ENCODE peak calls at places on chromosomes 6 and 20, in four cellular contexts. D is cardiac muscle cell, E is osteoblast, S is kidney. R is an unnamed sample. For H3K4me1, the result is how much of the 10 kb centered on the place peaks cover.

GRCh38 chr20:45972500-45973183 is 639 bp upstream of the ZNF335 start:
- DNase-seq in S (peak), D (no peak), E (no peak), R (no peak)

GRCh38 chr20:41182296-41183212 is 45.2 kb downstream of the PLCG1 start:
- DNase-seq in E (no peak), D (no peak), S (no peak), R (no peak)

GRCh38 chr6:7106752-7107577 is 796 bp upstream of the RREB1 start:
- DNase-seq in D (no peak), S (peak), E (peak), R (peak)

GRCh38 chr20:3659492-3660261 is 3.5 kb downstream of the GFRA4 start:
- DNase-seq in E (peak), D (no peak), S (peak), R (no peak)

GRCh38 chr20:13034115-13034514 is 25.3 kb downstream of the SPTLC3 start:
- DNase-seq in E (no peak), S (no peak), D (no peak), R (no peak)

GRCh38 chr20:48930035-48930434 is 8.5 kb downstream of the ARFGEF2 start:
- DNase-seq in E (no peak), S (no peak), D (no peak), R (no peak)

GRCh38 chr6:122180132-122180531 is 219.3 kb upstream of the HSF2 start:
- DNase-seq in D (no peak), S (no peak), E (no peak), R (no peak)

GRCh38 chr20:36116813-36117441 is 37.6 kb upstream of the EPB41L1 start:
- DNase-seq in E (peak), S (no peak), D (no peak), R (no peak)

GRCh38 chr6:152263582-152263981 is 373.6 kb downstream of the SYNE1 start:
- DNase-seq in S (no peak), E (no peak), D (no peak), R (no peak)

GRCh38 chr6:125789576-125790402 is 971 bp upstream of the NCOA7 start:
- DNase-seq in D (peak), E (peak), S (peak), R (no peak)

GRCh38 chr6:16058188-16058780 is 70.6 kb upstream of the MYLIP start:
- DNase-seq in E (no peak), D (peak), S (no peak), R (no peak)

GRCh38 chr20:44961868-44962267 is 1.7 kb upstream of the TOMM34 start:
- DNase-seq in E (peak), S (no peak), D (no peak), R (no peak)

GRCh38 chr20:44958276-44958675 is 1.9 kb downstream of the TOMM34 start:
- DNase-seq in D (no peak), S (no peak), E (no peak), R (no peak)

GRCh38 chr20:44959896-44960852 is at the start of gene TOMM34:
- DNase-seq in E (peak), S (peak), D (peak), R (peak)

GRCh38 chr20:44961024-44961866 is 1.0 kb upstream of the TOMM34 start:
- DNase-seq in D (no peak), E (peak), S (no peak), R (no peak)

DNA sequence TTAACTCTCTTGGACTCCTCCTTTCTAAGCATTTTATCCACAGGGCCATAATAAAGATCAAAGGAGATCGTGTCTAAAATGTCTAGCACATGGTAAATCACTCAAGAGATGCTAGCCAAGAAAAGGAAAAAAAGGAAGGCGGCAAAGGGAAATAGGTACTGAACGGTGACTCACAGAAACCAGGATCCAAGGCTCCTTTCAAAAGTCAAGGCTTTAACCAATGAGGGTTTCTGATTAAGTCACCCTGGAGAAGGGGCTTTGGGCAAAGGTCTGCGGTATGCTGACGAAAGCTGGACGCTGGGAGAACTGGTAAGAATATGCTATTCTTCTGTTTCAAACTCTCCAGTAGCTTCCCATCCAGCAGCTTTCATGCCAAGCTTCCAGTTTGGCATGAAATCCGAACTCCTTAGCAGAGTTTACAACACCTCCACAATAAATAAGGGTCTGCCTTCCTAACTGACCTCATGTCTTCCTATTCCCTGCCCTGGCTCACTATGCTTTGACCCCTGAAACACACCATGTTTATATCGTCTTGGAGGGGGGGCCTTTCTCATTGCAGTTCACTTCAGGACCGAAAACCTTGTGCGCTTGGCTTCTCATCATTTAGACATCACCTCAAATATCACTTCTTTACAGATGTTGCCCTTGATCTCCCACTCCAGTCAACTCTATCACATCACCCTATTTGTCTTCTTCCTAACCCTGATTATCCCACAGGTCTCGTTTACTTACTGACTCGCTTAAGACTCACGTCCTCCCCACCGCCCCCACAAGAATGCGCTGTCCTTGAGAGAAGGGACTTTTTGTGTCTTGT is 908 bp downstream of the TOMM34 start:
- DNase-seq in S (no peak), E (peak), D (peak), R (no peak)
- H3K4me1 ChIP-seq in S (under half), E (under half), D (under half), R (under half)

DNA sequence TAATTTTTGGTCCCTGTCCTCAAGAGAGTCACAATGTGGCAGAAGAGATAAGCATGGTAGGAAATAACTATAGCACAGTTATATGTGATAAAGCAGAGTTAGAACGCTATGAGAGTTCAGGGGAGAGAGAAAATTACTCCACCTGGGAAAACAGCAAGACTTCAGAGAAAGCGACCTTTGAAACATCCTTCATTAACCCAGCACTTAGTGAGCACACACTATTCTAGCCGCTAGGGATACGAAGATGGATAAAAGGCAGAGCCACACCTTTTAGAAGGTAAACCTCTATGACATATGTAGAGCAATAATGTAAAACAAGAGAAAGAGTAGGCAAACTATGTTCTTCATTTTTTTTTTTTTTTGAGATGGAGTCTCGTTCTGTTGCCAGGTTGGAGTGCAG is 264.3 kb downstream of the PTPRK start:
- DNase-seq in S (no peak), D (no peak), E (no peak), R (no peak)
- H3K4me1 ChIP-seq in S (under half), D (under half), E (under half), R (under half)

DNA sequence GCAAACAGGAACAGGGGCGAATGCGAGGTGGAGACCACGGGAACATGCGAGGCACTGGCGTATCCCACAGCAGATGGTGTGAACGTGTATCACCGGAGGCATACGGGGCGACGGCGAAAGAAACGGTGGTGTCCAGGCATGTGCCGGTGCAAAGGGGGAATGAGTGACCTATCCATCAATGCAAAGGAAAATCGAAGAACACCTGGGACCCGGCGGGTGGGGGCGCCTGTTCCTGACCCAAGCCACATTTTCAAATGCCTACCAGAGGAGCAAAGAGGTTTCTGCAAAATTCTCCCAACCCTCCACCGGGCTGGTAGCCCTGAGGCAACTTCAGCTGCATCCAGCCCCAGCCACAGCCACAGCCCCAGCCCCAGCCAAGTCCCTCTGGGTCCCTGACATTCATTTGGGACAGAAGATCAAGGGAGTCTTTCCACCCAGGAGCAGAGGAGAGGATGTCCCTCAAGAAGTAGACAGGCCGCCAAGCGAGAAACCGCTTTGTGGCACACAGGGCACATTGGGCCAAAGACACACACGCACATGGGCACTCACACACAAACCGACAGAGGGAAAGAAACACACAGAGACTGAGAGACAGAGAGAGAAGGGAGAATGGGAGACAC is 164.0 kb upstream of the ZNF337 start:
- DNase-seq in E (no peak), D (no peak), S (peak), R (no peak)
- H3K4me1 ChIP-seq in E (under half), D (under half), S (under half), R (under half)

GRCh38 chr6:3277851-3278416 is 19.2 kb downstream of the PSMG4 start:
- DNase-seq in D (no peak), S (no peak), E (peak), R (no peak)
- H3K4me1 ChIP-seq in D (under half), S (under half), E (under half), R (under half)

DNA sequence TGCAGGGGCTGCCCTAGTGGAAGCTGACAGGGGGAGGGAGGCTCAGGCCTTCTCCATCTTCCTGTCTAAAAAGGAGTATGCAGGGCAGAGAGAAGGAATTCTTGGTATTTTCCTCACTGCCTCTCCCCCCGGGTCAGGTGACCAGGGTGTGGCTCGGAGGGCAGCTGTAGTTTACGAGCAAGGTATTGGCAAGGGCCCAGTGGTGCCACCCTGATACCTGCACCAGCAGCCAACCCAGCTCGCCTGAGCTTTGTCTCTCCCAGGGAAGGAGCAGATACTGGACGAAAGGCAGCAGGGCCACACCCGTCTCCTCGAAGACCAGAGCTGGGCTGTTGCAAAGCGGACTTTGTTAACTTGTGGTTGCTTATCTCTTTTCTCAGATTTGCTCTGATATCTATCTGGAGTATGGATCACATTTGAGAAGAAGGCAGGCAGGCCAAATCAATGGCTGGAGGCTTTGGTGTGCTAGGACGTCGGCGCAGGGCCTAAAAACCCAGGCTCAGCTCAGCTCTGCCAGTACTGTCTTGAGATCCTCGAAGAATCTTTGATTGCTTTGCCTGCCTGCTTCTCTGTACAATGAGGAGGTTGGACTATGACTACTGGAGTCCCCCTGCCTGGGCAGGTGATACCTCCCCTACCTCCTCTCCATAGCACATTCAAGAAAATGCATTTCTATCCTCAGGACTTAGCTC is 25.3 kb downstream of the KCNK5 start:
- DNase-seq in E (no peak), D (no peak), S (peak), R (no peak)
- H3K4me1 ChIP-seq in E (under half), D (under half), S (half or more), R (under half)

DNA sequence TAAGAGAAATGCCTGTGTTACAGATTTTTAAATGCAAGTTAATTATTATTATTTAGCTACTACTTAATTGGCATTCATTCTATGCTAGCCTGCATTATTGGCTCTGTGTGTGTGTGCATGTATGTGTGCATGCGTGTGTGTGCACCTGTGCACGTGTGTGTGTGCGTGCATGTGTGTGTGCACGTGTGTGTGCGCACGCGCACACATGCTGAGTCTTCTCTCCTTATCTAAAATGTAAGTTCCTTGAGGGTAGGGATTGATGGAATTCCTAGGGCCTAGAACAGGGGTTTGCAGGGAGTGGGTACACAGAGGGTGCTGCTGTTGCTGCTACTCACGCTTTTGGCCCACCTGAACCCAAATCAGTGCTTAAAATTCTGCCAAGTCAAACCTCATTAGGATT is 43.8 kb upstream of the NEDD9 start:
- DNase-seq in S (no peak), E (no peak), D (no peak), R (no peak)
- H3K4me1 ChIP-seq in S (under half), E (under half), D (under half), R (half or more)

GRCh38 chr6:31827286-31828079 is at the start of gene HSPA1B:
- DNase-seq in D (peak), E (peak), S (peak), R (peak)

GRCh38 chr6:31825553-31825952 is 2.0 kb upstream of the HSPA1B start:
- DNase-seq in E (no peak), D (no peak), S (no peak), R (no peak)

GRCh38 chr6:31831350-31832215 is 4.0 kb downstream of the HSPA1B start:
- DNase-seq in E (no peak), D (no peak), S (peak), R (no peak)

GRCh38 chr6:31826793-31827285 is 699 bp upstream of the HSPA1B start:
- DNase-seq in D (peak), E (peak), S (peak), R (peak)

DNA sequence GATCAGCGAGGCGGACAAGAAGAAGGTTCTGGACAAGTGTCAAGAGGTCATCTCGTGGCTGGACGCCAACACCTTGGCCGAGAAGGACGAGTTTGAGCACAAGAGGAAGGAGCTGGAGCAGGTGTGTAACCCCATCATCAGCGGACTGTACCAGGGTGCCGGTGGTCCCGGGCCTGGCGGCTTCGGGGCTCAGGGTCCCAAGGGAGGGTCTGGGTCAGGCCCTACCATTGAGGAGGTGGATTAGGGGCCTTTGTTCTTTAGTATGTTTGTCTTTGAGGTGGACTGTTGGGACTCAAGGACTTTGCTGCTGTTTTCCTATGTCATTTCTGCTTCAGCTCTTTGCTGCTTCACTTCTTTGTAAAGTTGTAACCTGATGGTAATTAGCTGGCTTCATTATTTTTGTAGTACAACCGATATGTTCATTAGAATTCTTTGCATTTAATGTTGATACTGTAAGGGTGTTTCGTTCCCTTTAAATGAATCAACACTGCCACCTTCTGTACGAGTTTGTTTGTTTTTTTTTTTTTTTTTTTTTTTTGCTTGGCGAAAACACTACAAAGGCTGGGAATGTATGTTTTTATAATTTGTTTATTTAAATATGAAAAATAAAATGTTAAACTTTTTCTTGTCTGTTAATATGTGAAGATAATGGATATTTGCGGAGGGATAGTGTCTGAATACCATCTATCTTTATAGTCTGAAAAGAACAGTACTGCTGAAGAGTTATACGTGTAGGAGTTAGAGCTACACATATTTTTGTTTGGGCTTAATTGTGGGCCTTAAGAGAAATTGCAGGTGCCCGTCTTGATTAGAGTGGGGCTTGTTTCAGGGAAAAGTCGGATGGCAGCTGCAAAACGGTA is 2.3 kb downstream of the HSPA1B start:
- DNase-seq in D (peak), S (peak), E (peak), R (peak)
- H3K4me1 ChIP-seq in D (under half), S (under half), E (under half), R (under half)

GRCh38 chr6:36757943-36758508 is 60.4 kb downstream of the RAB44 start:
- DNase-seq in E (peak), S (no peak), D (no peak), R (no peak)
- H3K4me1 ChIP-seq in E (under half), S (under half), D (under half), R (under half)

R was measured in SJSA1.